ENCODE peak calls at places on chromosomes 11 and 22, in seven cellular contexts. One of them, this sample, is unnamed.
A peak's percentile ranks its signal among the peaks of the same experiment; 100 is the strongest.

GRCh38 chr11:117058761-117059233 is 39.4 kb downstream of the SIK3 start:
- DNase-seq in left ventricle myocardium inferior: no peak
- DNase-seq in mesenchymal stem cell: peak; percentile 56
- DNase-seq in tibial nerve: no peak
- DNase-seq in hepatocyte: no peak
- DNase-seq in GM23338: peak; percentile 47
- DNase-seq in GM23248: peak; percentile 76
- DNase-seq in this sample: no peak

GRCh38 chr11:104531894-104532293 is 366.4 kb downstream of the CASP12 start:
- DNase-seq in GM23248: no peak
- DNase-seq in GM23338: no peak
- DNase-seq in mesenchymal stem cell: no peak
- DNase-seq in hepatocyte: no peak
- DNase-seq in tibial nerve: no peak
- DNase-seq in left ventricle myocardium inferior: no peak
- DNase-seq in this sample: no peak

GRCh38 chr11:6932150-6932549 is 5.9 kb downstream of the ZNF215 start:
- DNase-seq in GM23248: no peak
- DNase-seq in left ventricle myocardium inferior: no peak
- DNase-seq in tibial nerve: no peak
- DNase-seq in mesenchymal stem cell: no peak
- DNase-seq in GM23338: no peak
- DNase-seq in hepatocyte: no peak
- DNase-seq in this sample: no peak

GRCh38 chr11:29293825-29294224 is 723.0 kb downstream of the KCNA4 start:
- DNase-seq in GM23338: no peak
- DNase-seq in tibial nerve: no peak
- DNase-seq in GM23248: peak; percentile 77
- DNase-seq in mesenchymal stem cell: peak; percentile 86
- DNase-seq in hepatocyte: no peak
- DNase-seq in left ventricle myocardium inferior: no peak
- DNase-seq in this sample: no peak

GRCh38 chr22:30694638-30695350 is at the start of gene OSBP2:
- DNase-seq in GM23338: peak; percentile 55
- DNase-seq in hepatocyte: peak; percentile 77
- DNase-seq in tibial nerve: no peak
- DNase-seq in left ventricle myocardium inferior: peak; percentile 27
- DNase-seq in GM23248: peak; percentile 45
- DNase-seq in mesenchymal stem cell: no peak
- DNase-seq in this sample: peak; percentile 91

GRCh38 chr11:47235163-47235562 is 13.5 kb downstream of the ACP2 start:
- DNase-seq in mesenchymal stem cell: no peak
- DNase-seq in hepatocyte: no peak
- DNase-seq in GM23248: no peak
- DNase-seq in left ventricle myocardium inferior: no peak
- DNase-seq in tibial nerve: no peak
- DNase-seq in GM23338: no peak
- DNase-seq in this sample: peak; percentile 14

GRCh38 chr11:1392561-1392960 is 2.8 kb downstream of the BRSK2 start:
- DNase-seq in hepatocyte: no peak
- DNase-seq in left ventricle myocardium inferior: no peak
- DNase-seq in mesenchymal stem cell: no peak
- DNase-seq in GM23248: no peak
- DNase-seq in tibial nerve: no peak
- DNase-seq in GM23338: no peak
- DNase-seq in this sample: no peak

GRCh38 chr11:120515186-120515723 is 3.7 kb downstream of the GRIK4 start:
- DNase-seq in left ventricle myocardium inferior: no peak
- DNase-seq in tibial nerve: no peak
- DNase-seq in GM23248: no peak
- DNase-seq in GM23338: no peak
- DNase-seq in hepatocyte: no peak
- DNase-seq in mesenchymal stem cell: no peak
- DNase-seq in this sample: peak; percentile 36

GRCh38 chr22:23829845-23830372 is 8.9 kb downstream of the DERL3 start:
- DNase-seq in GM23338: no peak
- DNase-seq in tibial nerve: no peak
- DNase-seq in GM23248: peak; percentile 91
- DNase-seq in left ventricle myocardium inferior: no peak
- DNase-seq in mesenchymal stem cell: no peak
- DNase-seq in hepatocyte: no peak
- DNase-seq in this sample: no peak

GRCh38 chr11:10628506-10629236 is 60.2 kb upstream of the LYVE1 start:
- DNase-seq in mesenchymal stem cell: no peak
- DNase-seq in GM23338: no peak
- DNase-seq in hepatocyte: no peak
- DNase-seq in GM23248: no peak
- DNase-seq in tibial nerve: no peak
- DNase-seq in left ventricle myocardium inferior: no peak
- DNase-seq in this sample: peak; percentile 42

GRCh38 chr11:94423467-94423866 is 22.2 kb upstream of the GPR83 start:
- DNase-seq in hepatocyte: no peak
- DNase-seq in tibial nerve: no peak
- DNase-seq in mesenchymal stem cell: no peak
- DNase-seq in GM23338: no peak
- DNase-seq in left ventricle myocardium inferior: no peak
- DNase-seq in GM23248: no peak
- DNase-seq in this sample: no peak

GRCh38 chr11:11072067-11072466 is 214.2 kb upstream of the ZBED5 start:
- DNase-seq in tibial nerve: no peak
- DNase-seq in hepatocyte: no peak
- DNase-seq in GM23338: peak; percentile 68
- DNase-seq in left ventricle myocardium inferior: no peak
- DNase-seq in GM23248: no peak
- DNase-seq in mesenchymal stem cell: no peak
- DNase-seq in this sample: peak; percentile 28

GRCh38 chr11:87173185-87174039 is 135.7 kb downstream of the TMEM135 start:
- DNase-seq in hepatocyte: peak; percentile 49
- DNase-seq in mesenchymal stem cell: peak; percentile 75
- DNase-seq in GM23338: no peak
- DNase-seq in GM23248: peak; percentile 72
- DNase-seq in tibial nerve: no peak
- DNase-seq in left ventricle myocardium inferior: no peak
- DNase-seq in this sample: no peak

GRCh38 chr11:62725686-62726085 is 1.6 kb downstream of the HNRNPUL2 start:
- DNase-seq in GM23248: peak; percentile 38
- DNase-seq in hepatocyte: no peak
- DNase-seq in tibial nerve: no peak
- DNase-seq in left ventricle myocardium inferior: no peak
- DNase-seq in GM23338: peak; percentile 34
- DNase-seq in mesenchymal stem cell: no peak
- DNase-seq in this sample: no peak

GRCh38 chr11:1336836-1337646 is 27.6 kb upstream of the TOLLIP start:
- DNase-seq in GM23248: peak; percentile 14
- DNase-seq in mesenchymal stem cell: no peak
- DNase-seq in hepatocyte: peak; percentile 52
- DNase-seq in left ventricle myocardium inferior: peak; percentile 43
- DNase-seq in GM23338: peak; percentile 59
- DNase-seq in tibial nerve: no peak
- DNase-seq in this sample: peak; percentile 92

GRCh38 chr11:68962527-68963250 is 18.1 kb downstream of the MRGPRD start:
- DNase-seq in mesenchymal stem cell: no peak
- DNase-seq in hepatocyte: no peak
- DNase-seq in left ventricle myocardium inferior: no peak
- DNase-seq in GM23248: peak; percentile 30
- DNase-seq in tibial nerve: no peak
- DNase-seq in GM23338: no peak
- DNase-seq in this sample: peak; percentile 60

GRCh38 chr11:45280449-45280848 is 5.7 kb downstream of the SYT13 start:
- DNase-seq in hepatocyte: no peak
- DNase-seq in GM23248: no peak
- DNase-seq in mesenchymal stem cell: no peak
- DNase-seq in GM23338: no peak
- DNase-seq in left ventricle myocardium inferior: no peak
- DNase-seq in tibial nerve: no peak
- DNase-seq in this sample: no peak

GRCh38 chr11:38612701-38613100 is 2014.7 kb upstream of the RAG2 start:
- DNase-seq in GM23248: no peak
- DNase-seq in tibial nerve: no peak
- DNase-seq in left ventricle myocardium inferior: no peak
- DNase-seq in hepatocyte: no peak
- DNase-seq in mesenchymal stem cell: no peak
- DNase-seq in GM23338: no peak
- DNase-seq in this sample: no peak

GRCh38 chr11:19307498-19307897 is 66.8 kb upstream of the E2F8 start:
- DNase-seq in GM23248: no peak
- DNase-seq in GM23338: peak; percentile 42
- DNase-seq in tibial nerve: no peak
- DNase-seq in hepatocyte: no peak
- DNase-seq in left ventricle myocardium inferior: no peak
- DNase-seq in mesenchymal stem cell: no peak
- DNase-seq in this sample: peak; percentile 43

GRCh38 chr11:100188137-100188783 is 498.8 kb upstream of the ARHGAP42 start:
- DNase-seq in GM23248: no peak
- DNase-seq in tibial nerve: no peak
- DNase-seq in left ventricle myocardium inferior: no peak
- DNase-seq in mesenchymal stem cell: peak; percentile 15
- DNase-seq in hepatocyte: no peak
- DNase-seq in GM23338: peak; percentile 40
- DNase-seq in this sample: no peak

GRCh38 chr11:111759375-111759774 is 6.8 kb downstream of the PPP2R1B start:
- DNase-seq in mesenchymal stem cell: no peak
- DNase-seq in left ventricle myocardium inferior: no peak
- DNase-seq in hepatocyte: no peak
- DNase-seq in tibial nerve: no peak
- DNase-seq in GM23338: no peak
- DNase-seq in GM23248: no peak
- DNase-seq in this sample: no peak

GRCh38 chr11:84993386-84993785 is 633.8 kb downstream of the DLG2 start:
- DNase-seq in mesenchymal stem cell: no peak
- DNase-seq in GM23248: peak; percentile 41
- DNase-seq in GM23338: peak; percentile 75
- DNase-seq in hepatocyte: peak; percentile 24
- DNase-seq in left ventricle myocardium inferior: no peak
- DNase-seq in tibial nerve: no peak
- DNase-seq in this sample: peak; percentile 6
- H3K4me3 ChIP-seq in mesenchymal stem cell: no peak overlapping the region
- H3K4me3 ChIP-seq in GM23248: no peak overlapping the region
- H3K4me3 ChIP-seq in GM23338: no peak overlapping the region
- H3K4me3 ChIP-seq in hepatocyte: no peak overlapping the region
- H3K4me3 ChIP-seq in left ventricle myocardium inferior: no peak overlapping the region
- H3K4me3 ChIP-seq in tibial nerve: no peak overlapping the region
- H3K4me3 ChIP-seq in this sample: no peak overlapping the region

GRCh38 chr11:313787-314547 is at the start of gene IFITM1:
- DNase-seq in left ventricle myocardium inferior: no peak
- DNase-seq in GM23338: peak; percentile 87
- DNase-seq in mesenchymal stem cell: peak; percentile 94
- DNase-seq in GM23248: peak; percentile 85
- DNase-seq in tibial nerve: no peak
- DNase-seq in hepatocyte: peak; percentile 62
- DNase-seq in this sample: peak; percentile 88

GRCh38 chr11:313304-313786 is 495 bp upstream of the IFITM1 start:
- DNase-seq in GM23338: no peak
- DNase-seq in GM23248: peak; percentile 27
- DNase-seq in mesenchymal stem cell: no peak
- DNase-seq in hepatocyte: no peak
- DNase-seq in tibial nerve: no peak
- DNase-seq in left ventricle myocardium inferior: no peak
- DNase-seq in this sample: no peak

GRCh38 chr11:316031-316701 is 2.3 kb downstream of the IFITM1 start:
- DNase-seq in hepatocyte: no peak
- DNase-seq in mesenchymal stem cell: peak; percentile 40
- DNase-seq in GM23338: no peak
- DNase-seq in left ventricle myocardium inferior: peak; percentile 44
- DNase-seq in tibial nerve: no peak
- DNase-seq in GM23248: peak; percentile 57
- DNase-seq in this sample: peak; percentile 77

GRCh38 chr11:315516-315994 is 1.7 kb downstream of the IFITM1 start:
- DNase-seq in GM23248: no peak
- DNase-seq in mesenchymal stem cell: no peak
- DNase-seq in hepatocyte: no peak
- DNase-seq in left ventricle myocardium inferior: peak; percentile 18
- DNase-seq in tibial nerve: no peak
- DNase-seq in GM23338: no peak
- DNase-seq in this sample: no peak

GRCh38 chr11:315051-315481 is 1.2 kb downstream of the IFITM1 start:
- DNase-seq in left ventricle myocardium inferior: no peak
- DNase-seq in mesenchymal stem cell: peak; percentile 33
- DNase-seq in GM23338: no peak
- DNase-seq in hepatocyte: no peak
- DNase-seq in GM23248: peak; percentile 33
- DNase-seq in tibial nerve: no peak
- DNase-seq in this sample: no peak
- H3K4me3 ChIP-seq in left ventricle myocardium inferior: peak overlapping the region; percentile 74
- H3K4me3 ChIP-seq in mesenchymal stem cell: peak overlapping the region; percentile 91
- H3K4me3 ChIP-seq in GM23338: peak overlapping the region; percentile 70
- H3K4me3 ChIP-seq in hepatocyte: no peak overlapping the region
- H3K4me3 ChIP-seq in GM23248: peak overlapping the region; percentile 79
- H3K4me3 ChIP-seq in tibial nerve: peak overlapping the region; percentile 55
- H3K4me3 ChIP-seq in this sample: peak overlapping the region; percentile 91

DNA sequence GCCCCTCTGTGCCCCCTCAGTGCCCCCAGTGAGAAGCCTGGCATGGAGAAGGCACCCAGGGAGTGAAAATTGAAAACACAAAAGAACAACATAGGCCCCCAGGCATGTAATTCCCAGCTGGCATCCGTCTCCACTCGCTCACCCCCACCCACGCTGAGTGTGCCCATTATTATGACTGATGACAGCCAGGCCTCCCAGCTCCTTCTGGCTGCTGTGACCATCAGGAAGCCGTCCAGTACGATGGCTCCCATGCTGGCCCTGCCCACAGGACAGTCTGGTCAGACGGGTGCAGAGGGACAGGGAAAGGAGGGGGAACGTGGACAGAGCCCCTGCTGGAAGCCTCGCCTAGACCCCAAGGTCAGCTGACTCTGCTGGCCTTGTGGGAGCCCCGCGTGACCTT is 30.0 kb downstream of the ELFN2 start:
- DNase-seq in left ventricle myocardium inferior: no peak
- DNase-seq in mesenchymal stem cell: no peak
- DNase-seq in GM23248: no peak
- DNase-seq in GM23338: no peak
- DNase-seq in hepatocyte: no peak
- DNase-seq in tibial nerve: no peak
- DNase-seq in this sample: no peak
- H3K4me3 ChIP-seq in left ventricle myocardium inferior: no peak overlapping the region
- H3K4me3 ChIP-seq in mesenchymal stem cell: no peak overlapping the region
- H3K4me3 ChIP-seq in GM23248: no peak overlapping the region
- H3K4me3 ChIP-seq in GM23338: no peak overlapping the region
- H3K4me3 ChIP-seq in hepatocyte: no peak overlapping the region
- H3K4me3 ChIP-seq in tibial nerve: no peak overlapping the region
- H3K4me3 ChIP-seq in this sample: no peak overlapping the region

DNA sequence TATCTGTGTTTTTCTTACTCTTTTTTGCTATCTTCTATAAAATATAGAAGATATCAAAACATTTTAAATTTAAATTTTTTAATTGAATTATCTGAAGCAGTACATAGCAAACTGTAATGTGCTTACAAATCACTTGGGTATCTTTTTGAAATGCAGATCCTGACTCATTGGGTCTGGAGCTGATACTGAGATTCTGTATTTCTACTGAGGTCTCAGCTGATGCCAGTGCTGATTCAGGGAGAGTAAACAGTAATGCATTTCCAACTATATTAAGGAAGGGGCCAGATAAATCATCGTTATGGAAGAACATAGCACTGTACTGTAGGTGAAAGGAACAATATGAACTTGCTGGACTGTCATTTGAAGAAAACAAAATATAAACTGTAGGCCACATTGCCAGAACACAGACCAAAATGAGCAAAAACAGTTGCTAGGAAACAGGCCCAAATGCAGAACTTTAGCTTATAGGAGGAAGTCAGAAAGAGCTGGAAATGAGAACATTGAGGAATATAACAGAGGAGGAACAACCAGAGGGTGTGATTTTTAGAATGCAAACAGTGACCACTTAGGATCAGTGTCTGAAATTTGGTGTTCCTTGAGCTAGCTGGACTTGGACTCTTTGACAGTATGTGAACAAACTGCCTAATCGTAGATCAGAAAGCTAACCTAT is 3.3 kb downstream of the ARL14EP start:
- DNase-seq in GM23338: no peak
- DNase-seq in tibial nerve: no peak
- DNase-seq in mesenchymal stem cell: peak; percentile 18
- DNase-seq in GM23248: peak; percentile 71
- DNase-seq in left ventricle myocardium inferior: no peak
- DNase-seq in hepatocyte: no peak
- DNase-seq in this sample: no peak
- H3K4me3 ChIP-seq in GM23338: no peak overlapping the region
- H3K4me3 ChIP-seq in tibial nerve: no peak overlapping the region
- H3K4me3 ChIP-seq in mesenchymal stem cell: no peak overlapping the region
- H3K4me3 ChIP-seq in GM23248: no peak overlapping the region
- H3K4me3 ChIP-seq in left ventricle myocardium inferior: no peak overlapping the region
- H3K4me3 ChIP-seq in hepatocyte: no peak overlapping the region
- H3K4me3 ChIP-seq in this sample: no peak overlapping the region